ENCODE peak calls at places on chromosomes 4 and X, in four cellular contexts. G is DND-41, Q is SJSA1, S is GM06990. Z is an unnamed sample.
A peak's percentile ranks its signal among the peaks of the same experiment; 100 is the strongest.

GRCh38 chr4:165378398-165378762 is 428 bp upstream of the CPE start:
- DNase-seq in Q (no peak), G (no peak), S (no peak), Z (no peak)

GRCh38 chr4:15587649-15588048 is 67.5 kb downstream of the FBXL5 start:
- DNase-seq in Q (no peak), G (no peak), S (no peak), Z (no peak)

GRCh38 chrX:57929373-57929772 is 19.1 kb upstream of the ZXDA start:
- DNase-seq in Q (no peak), G (peak; percentile 9), S (no peak), Z (peak; percentile 15)

GRCh38 chrX:39260965-39261364 is 459.7 kb downstream of the MID1IP1 start:
- DNase-seq in G (no peak), Q (no peak), S (no peak), Z (no peak)

GRCh38 chrX:133913658-133914388 is 71.6 kb downstream of the GPC3 start:
- DNase-seq in Q (peak; percentile 43), S (no peak), G (no peak), Z (no peak)

GRCh38 chr4:71231753-71232420 is 106.9 kb upstream of the SLC4A4 start:
- DNase-seq in G (no peak), Q (no peak), S (no peak), Z (no peak)

GRCh38 chr4:137952116-137952515 is 290.0 kb downstream of the SLC7A11 start:
- DNase-seq in S (no peak), G (no peak), Q (no peak), Z (no peak)

GRCh38 chrX:105701310-105702052 is 120.9 kb upstream of the NRK start:
- DNase-seq in S (no peak), Q (no peak), G (no peak), Z (no peak)

GRCh38 chrX:50536955-50537354 is 66.3 kb upstream of the DGKK start:
- DNase-seq in Q (no peak), S (no peak), G (no peak), Z (no peak)
- H3K4me3 ChIP-seq in Q (no peak overlapping the region), S (no peak overlapping the region), G (no peak overlapping the region), Z (no peak overlapping the region)

GRCh38 chrX:13164611-13165010 is 120.2 kb upstream of the FAM9C start:
- DNase-seq in G (no peak), S (no peak), Q (no peak), Z (no peak)
- H3K4me3 ChIP-seq in G (no peak overlapping the region), S (no peak overlapping the region), Q (no peak overlapping the region), Z (no peak overlapping the region)

GRCh38 chr4:80268081-80268823 is 1.8 kb downstream of the FGF5 start:
- DNase-seq in S (no peak), G (no peak), Q (no peak), Z (no peak)
- H3K4me3 ChIP-seq in S (no peak overlapping the region), G (no peak overlapping the region), Q (peak overlapping the region; percentile 67), Z (no peak overlapping the region)

DNA sequence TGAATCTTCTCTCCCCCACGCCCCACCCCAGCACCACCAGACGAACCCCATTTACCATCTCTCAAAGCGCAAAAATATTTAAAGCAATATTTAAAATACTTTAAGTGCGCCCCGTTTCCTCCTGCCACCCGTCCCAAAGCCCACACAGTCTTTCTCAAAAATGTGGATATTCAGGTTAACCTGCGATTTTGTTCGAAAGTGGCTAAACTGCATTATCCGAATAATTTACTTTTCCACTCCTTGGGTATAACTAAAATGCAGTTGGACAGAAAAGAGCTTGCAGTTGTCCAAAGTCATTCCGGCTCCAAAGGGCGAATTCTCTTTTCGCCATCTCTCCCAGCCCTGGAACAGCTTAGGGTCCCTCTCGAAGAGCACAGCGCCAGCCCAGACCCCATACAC is 662 bp downstream of the SMIM43 start:
- DNase-seq in Q (no peak), S (no peak), G (no peak), Z (no peak)
- H3K4me3 ChIP-seq in Q (peak overlapping the region; percentile 38), S (peak overlapping the region; percentile 33), G (no peak overlapping the region), Z (no peak overlapping the region)

DNA sequence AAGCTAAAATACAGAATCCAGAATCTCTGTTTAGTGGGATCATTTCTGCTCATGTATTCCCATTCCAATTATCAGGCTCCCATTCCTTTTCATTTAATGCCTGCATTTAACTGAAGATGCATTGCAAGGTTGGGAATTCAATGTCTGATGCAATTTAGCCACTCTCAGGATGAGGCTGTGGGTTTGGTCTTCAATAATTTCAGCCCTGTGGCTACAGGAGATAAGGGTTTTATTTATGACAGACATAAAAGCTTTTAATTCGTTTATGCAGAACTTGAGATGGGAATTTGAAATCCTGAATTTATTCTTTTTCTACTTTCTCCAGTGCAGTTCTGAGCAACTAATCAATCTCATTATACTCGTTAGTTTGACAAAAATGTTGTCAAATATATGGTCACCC is 1225.9 kb downstream of the PCDH18 start:
- DNase-seq in Q (no peak), G (no peak), S (no peak), Z (no peak)
- H3K4me3 ChIP-seq in Q (no peak overlapping the region), G (no peak overlapping the region), S (no peak overlapping the region), Z (no peak overlapping the region)

GRCh38 chr4:48127231-48127881 is 6.7 kb downstream of the TXK start:
- DNase-seq in S (no peak), G (no peak), Q (no peak), Z (no peak)
- H3K4me3 ChIP-seq in S (no peak overlapping the region), G (no peak overlapping the region), Q (no peak overlapping the region), Z (no peak overlapping the region)

DNA sequence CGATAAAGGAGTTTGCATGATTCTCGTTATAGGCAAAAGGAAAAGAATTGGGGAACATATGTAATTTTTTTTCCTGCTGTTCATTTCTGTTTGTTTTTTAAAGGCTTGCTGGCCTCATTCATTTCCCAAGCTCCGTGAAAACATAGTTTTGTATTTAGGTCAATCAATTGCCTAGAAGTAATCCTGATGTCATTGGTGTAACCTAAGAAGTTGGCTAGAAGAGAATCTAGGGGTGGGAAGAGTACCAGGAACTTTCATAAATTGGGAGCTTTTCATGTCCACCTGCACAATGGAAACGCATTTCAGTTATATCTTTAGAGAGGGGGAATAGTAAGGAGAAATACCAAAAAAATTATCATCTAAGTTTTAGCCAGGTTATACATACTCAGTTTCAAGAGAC is 3.8 kb downstream of the RAPGEF2 start:
- DNase-seq in G (no peak), Q (no peak), S (no peak), Z (no peak)
- H3K4me3 ChIP-seq in G (no peak overlapping the region), Q (no peak overlapping the region), S (peak overlapping the region; percentile 28), Z (no peak overlapping the region)

GRCh38 chr4:4861592-4862551 is 2.4 kb downstream of the MSX1 start:
- DNase-seq in S (no peak), G (no peak), Q (no peak), Z (no peak)

GRCh38 chr4:4860803-4861591 is 1.5 kb downstream of the MSX1 start:
- DNase-seq in Q (peak; percentile 24), S (no peak), G (no peak), Z (no peak)

GRCh38 chr4:4864940-4865704 is 5.7 kb downstream of the MSX1 start:
- DNase-seq in G (no peak), S (no peak), Q (no peak), Z (no peak)

GRCh38 chr4:4864443-4864939 is 5.0 kb downstream of the MSX1 start:
- DNase-seq in S (no peak), Q (no peak), G (no peak), Z (no peak)

DNA sequence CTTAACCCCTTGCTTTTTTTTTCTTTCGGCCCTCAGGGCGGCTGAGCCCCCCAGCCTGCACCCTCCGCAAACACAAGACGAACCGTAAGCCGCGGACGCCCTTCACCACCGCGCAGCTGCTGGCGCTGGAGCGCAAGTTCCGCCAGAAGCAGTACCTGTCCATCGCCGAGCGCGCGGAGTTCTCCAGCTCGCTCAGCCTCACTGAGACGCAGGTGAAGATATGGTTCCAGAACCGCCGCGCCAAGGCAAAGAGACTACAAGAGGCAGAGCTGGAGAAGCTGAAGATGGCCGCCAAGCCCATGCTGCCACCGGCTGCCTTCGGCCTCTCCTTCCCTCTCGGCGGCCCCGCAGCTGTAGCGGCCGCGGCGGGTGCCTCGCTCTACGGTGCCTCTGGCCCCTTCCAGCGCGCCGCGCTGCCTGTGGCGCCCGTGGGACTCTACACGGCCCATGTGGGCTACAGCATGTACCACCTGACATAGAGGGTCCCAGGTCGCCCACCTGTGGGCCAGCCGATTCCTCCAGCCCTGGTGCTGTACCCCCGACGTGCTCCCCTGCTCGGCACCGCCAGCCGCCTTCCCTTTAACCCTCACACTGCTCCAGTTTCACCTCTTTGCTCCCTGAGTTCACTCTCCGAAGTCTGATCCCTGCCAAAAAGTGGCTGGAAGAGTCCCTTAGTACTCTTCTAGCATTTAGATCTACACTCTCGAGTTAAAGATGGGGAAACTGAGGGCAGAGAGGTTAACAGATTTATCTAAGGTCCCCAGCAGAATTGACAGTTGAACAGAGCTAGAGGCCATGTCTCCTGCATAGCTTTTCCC is 3.4 kb downstream of the MSX1 start:
- DNase-seq in Q (no peak), S (no peak), G (no peak), Z (no peak)
- H3K4me3 ChIP-seq in Q (no peak overlapping the region), S (no peak overlapping the region), G (no peak overlapping the region), Z (no peak overlapping the region)

GRCh38 chr4:384311-385010 is 46.8 kb downstream of the ZNF141 start:
- DNase-seq in S (no peak), Q (no peak), G (peak; percentile 85), Z (peak; percentile 90)

GRCh38 chr4:386708-387105 is 49.1 kb downstream of the ZNF141 start:
- DNase-seq in S (no peak), Q (no peak), G (no peak), Z (no peak)

DNA sequence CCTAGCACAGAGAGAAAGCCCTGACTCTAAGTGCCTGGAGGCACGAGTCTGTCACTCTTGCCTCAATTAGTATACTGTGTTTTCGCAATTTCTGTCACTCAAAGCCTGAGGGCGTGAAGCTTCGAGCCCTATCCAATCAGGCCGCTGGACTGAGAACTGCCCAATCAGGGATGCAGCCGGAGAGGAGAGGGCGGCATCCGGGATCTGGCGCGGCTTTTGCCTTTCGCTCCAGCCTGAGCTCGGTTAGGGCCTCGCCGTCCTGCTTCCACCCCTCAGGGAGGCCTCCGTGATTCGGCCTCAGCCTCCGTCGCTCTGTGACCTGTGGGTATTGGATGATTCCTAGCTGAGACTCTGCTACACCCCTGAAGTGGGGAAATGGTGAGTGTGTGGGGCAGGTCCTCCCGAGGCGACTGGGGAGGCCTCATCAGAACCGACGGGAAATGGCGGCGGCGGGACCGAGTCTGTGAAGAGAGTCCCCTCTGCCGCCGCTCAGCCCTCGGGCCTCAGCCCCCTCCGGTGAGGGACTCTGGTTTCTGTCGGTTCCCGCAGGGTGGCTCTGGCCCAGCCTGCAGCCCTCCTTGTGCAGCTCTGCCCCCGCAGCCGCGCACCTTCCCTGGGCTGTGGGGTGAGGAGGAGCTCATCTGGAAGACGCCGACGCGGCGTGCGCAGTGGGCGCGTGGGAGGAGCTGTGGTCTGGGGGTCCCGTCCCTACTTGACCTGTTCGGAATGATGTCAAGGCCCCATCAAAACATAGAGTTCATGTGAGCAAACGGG is 48.5 kb downstream of the ZNF141 start:
- DNase-seq in G (no peak), S (no peak), Q (no peak), Z (no peak)
- H3K4me3 ChIP-seq in G (no peak overlapping the region), S (no peak overlapping the region), Q (no peak overlapping the region), Z (no peak overlapping the region)

Z was measured in Jurkat, Clone E6-1.